ENCODE peak calls at places on chromosomes 11 and 22, in ten cellular contexts. Y is K562; S is aorta; G is NCI-H748 treated with DMSO at 0.1 percent for 48 hours; Z is GM23338; T is fibroblast of the conjunctiva; E is HFF-Myc; O is Right ventricle myocardium superior; V is NCI-H446 treated with DMSO at 0.1 percent for 48 hours; N is stimulated activated CD4-positive, alpha-beta T cell treated with anti-CD3 and anti-CD28 coated beads, Interleukin-4, amount 100 ng/mL, for 24 hours. F is an unnamed sample.

GRCh38 chr11:65121865-65122696 is at the start of the genes FAU and MRPL49:
- DNase-seq in Y (peak; percentile 99), V (peak; percentile 98), O (peak; percentile 99), E (peak; percentile 89), S (peak; percentile 99), N (peak; percentile 99), Z (peak; percentile 99), T (peak; percentile 94), G (peak; percentile 96), F (peak; percentile 95)

GRCh38 chr22:45314054-45314721 is 4.5 kb downstream of the FAM118A start:
- DNase-seq in Y (peak; percentile 91), E (no peak), O (no peak), G (no peak), V (no peak), Z (no peak), N (no peak), S (no peak), T (no peak), F (no peak)

GRCh38 chr22:29292379-29292778 is 14.1 kb upstream of the GAS2L1 start:
- DNase-seq in G (no peak), E (no peak), N (no peak), S (no peak), V (no peak), Z (no peak), O (no peak), Y (no peak), T (no peak), F (no peak)

GRCh38 chr11:117786099-117786870 is 10.7 kb downstream of the DSCAML1 start:
- DNase-seq in Y (no peak), V (no peak), Z (no peak), O (no peak), S (no peak), T (no peak), N (no peak), G (no peak), E (no peak), F (no peak)

GRCh38 chr11:68370211-68371111 is 58.1 kb downstream of the LRP5 start:
- DNase-seq in T (no peak), S (peak; percentile 77), Y (no peak), V (no peak), E (no peak), G (no peak), O (peak; percentile 66), Z (no peak), N (no peak), F (no peak)

GRCh38 chr22:30392661-30393321 is 4.0 kb upstream of the SEC14L2 start:
- DNase-seq in Y (no peak), G (no peak), N (no peak), S (no peak), E (no peak), Z (no peak), V (no peak), T (no peak), O (no peak), F (no peak)

GRCh38 chr11:83303358-83303757 is 17.2 kb upstream of the CCDC90B start:
- DNase-seq in E (no peak), S (no peak), N (no peak), V (no peak), T (no peak), Z (no peak), G (no peak), Y (no peak), O (no peak), F (no peak)

GRCh38 chr11:109308551-109308950 is 113.4 kb upstream of the C11orf87 start:
- DNase-seq in V (no peak), E (no peak), S (no peak), G (no peak), N (no peak), T (no peak), O (no peak), Y (no peak), Z (no peak), F (no peak)

GRCh38 chr11:88250566-88251080 is 75.4 kb upstream of the RAB38 start:
- DNase-seq in G (no peak), E (no peak), Y (no peak), T (no peak), V (no peak), N (no peak), Z (no peak), O (no peak), S (no peak), F (no peak)

GRCh38 chr11:8060801-8061554 is 20.0 kb upstream of the TUB start:
- DNase-seq in V (no peak), G (no peak), O (no peak), N (no peak), T (no peak), Y (no peak), E (no peak), Z (no peak), S (no peak), F (no peak)

GRCh38 chr22:35425971-35426800 is 26.2 kb downstream of the MCM5 start:
- DNase-seq in T (no peak), E (no peak), G (no peak), V (no peak), S (no peak), N (no peak), Y (no peak), O (no peak), Z (peak; percentile 70), F (peak; percentile 33)

GRCh38 chr22:45977003-45977395 is at the start of gene WNT7B:
- DNase-seq in S (no peak), Z (peak; percentile 74), Y (peak; percentile 17), E (no peak), N (no peak), O (no peak), G (peak; percentile 45), V (no peak), T (no peak), F (no peak)

GRCh38 chr11:129223701-129224149 is 31.6 kb upstream of the ARHGAP32 start:
- DNase-seq in E (no peak), Y (no peak), S (no peak), N (no peak), T (peak; percentile 24), G (no peak), O (no peak), Z (no peak), V (peak; percentile 36), F (no peak)

GRCh38 chr11:14908214-14908880 is 16.3 kb upstream of the CYP2R1 start:
- DNase-seq in E (no peak), T (peak; percentile 36), N (peak; percentile 42), V (peak; percentile 38), G (peak; percentile 80), Y (peak; percentile 59), O (no peak), Z (peak; percentile 70), S (no peak), F (peak; percentile 43)

GRCh38 chr11:66070604-66071325 is 693 bp downstream of the PACS1 start:
- DNase-seq in O (peak; percentile 81), S (peak; percentile 91), Y (peak; percentile 52), E (no peak), V (no peak), N (peak; percentile 31), Z (peak; percentile 56), G (no peak), T (no peak), F (no peak)

GRCh38 chr11:126140106-126140931 is 71.1 kb downstream of the RPUSD4 start:
- DNase-seq in E (no peak), Y (no peak), G (no peak), T (no peak), Z (no peak), V (no peak), S (peak; percentile 43), N (no peak), O (no peak), F (no peak)

GRCh38 chr11:23555085-23555484 is 694.8 kb upstream of the CCDC179 start:
- DNase-seq in Z (no peak), S (no peak), G (no peak), Y (no peak), T (no peak), O (no peak), V (no peak), N (no peak), E (peak; percentile 48), F (no peak)

GRCh38 chr22:38924197-38924952 is 33.0 kb upstream of the APOBEC3A start:
- DNase-seq in Y (peak; percentile 20), V (peak; percentile 87), G (peak; percentile 99), T (peak; percentile 84), N (no peak), Z (no peak), E (peak; percentile 68), O (peak; percentile 82), S (peak; percentile 90), F (peak; percentile 88)

GRCh38 chr11:34860034-34860433 is 56.1 kb downstream of the APIP start:
- DNase-seq in E (no peak), Z (no peak), T (no peak), Y (no peak), O (no peak), S (no peak), V (no peak), N (no peak), G (no peak), F (peak; percentile 42)

GRCh38 chr11:75342966-75343870 is 8.2 kb downstream of the ARRB1 start:
- DNase-seq in V (no peak), T (no peak), E (no peak), Y (peak; percentile 64), Z (peak; percentile 79), O (no peak), N (no peak), S (no peak), G (peak; percentile 22), F (no peak)

GRCh38 chr22:25141994-25142620 is 57.6 kb upstream of the CRYBB3 start:
- DNase-seq in Z (peak; percentile 78), G (no peak), N (no peak), Y (no peak), O (no peak), T (no peak), V (no peak), E (no peak), S (no peak), F (no peak)

GRCh38 chr11:17750013-17750816 is 15.6 kb downstream of the KCNC1 start:
- DNase-seq in Y (no peak), T (no peak), V (no peak), Z (no peak), O (peak; percentile 34), E (no peak), N (no peak), S (peak; percentile 47), G (no peak), F (no peak)

GRCh38 chr11:117834068-117834810 is 9.7 kb upstream of the FXYD2 start:
- DNase-seq in O (no peak), V (no peak), N (no peak), E (no peak), Y (no peak), T (no peak), G (no peak), Z (no peak), S (peak; percentile 20), F (no peak)

GRCh38 chr22:49740242-49740641 is 87.4 kb downstream of the BRD1 start:
- DNase-seq in G (no peak), O (no peak), E (no peak), V (no peak), S (no peak), T (no peak), Y (no peak), N (no peak), Z (no peak), F (no peak)

GRCh38 chr22:42074153-42074750 is at the start of gene PHETA2:
- DNase-seq in Y (no peak), Z (peak; percentile 68), S (peak; percentile 84), V (no peak), O (peak; percentile 76), G (no peak), T (no peak), N (peak; percentile 57), E (no peak), F (no peak)

GRCh38 chr11:79237111-79237510 is 203.7 kb downstream of the TENM4 start:
- DNase-seq in Y (no peak), O (no peak), G (no peak), S (no peak), N (no peak), Z (no peak), V (no peak), E (no peak), T (no peak), F (no peak)

GRCh38 chr11:12005476-12005875 is 3.0 kb downstream of the DKK3 start:
- DNase-seq in Z (no peak), E (no peak), V (no peak), N (no peak), Y (no peak), T (peak; percentile 47), G (no peak), O (no peak), S (no peak), F (no peak)

GRCh38 chr11:27913650-27914049 is 194.3 kb downstream of the KIF18A start:
- DNase-seq in G (no peak), T (no peak), E (no peak), O (no peak), Z (no peak), S (no peak), Y (no peak), N (no peak), V (no peak), F (no peak)